ENCODE peak calls at places on chromosomes 2 and 18, in four cellular contexts. T is NT2/D1, K is mesendoderm, Y is endodermal cell. C is an unnamed sample. For H3K4me1, the result is how much of the 10 kb centered on the place peaks cover.

GRCh38 chr2:173553589-173553988 is 198.9 kb downstream of the CDCA7 start:
- DNase-seq in T (no peak), K (no peak), Y (no peak), C (no peak)

GRCh38 chr2:2655451-2655850 is 324.4 kb upstream of the MYT1L start:
- DNase-seq in T (no peak), K (no peak), Y (no peak), C (no peak)

GRCh38 chr2:68426885-68427579 is 40.1 kb downstream of the FBXO48 start:
- DNase-seq in T (no peak), K (no peak), Y (no peak), C (no peak)

GRCh38 chr2:98086491-98087446 is at the start of gene VWA3B:
- DNase-seq in T (peak), K (peak), Y (peak), C (no peak)

GRCh38 chr2:230868947-230869690 is 4.4 kb downstream of the ITM2C start:
- DNase-seq in T (no peak), K (peak), Y (peak), C (no peak)

GRCh38 chr2:43184339-43184895 is 42.0 kb downstream of the ZFP36L2 start:
- DNase-seq in T (no peak), K (no peak), Y (peak), C (no peak)

GRCh38 chr2:157264099-157264498 is 6.6 kb downstream of the GALNT5 start:
- DNase-seq in T (no peak), K (no peak), Y (no peak), C (no peak)

GRCh38 chr2:109612991-109613921 is 510 bp downstream of the SEPTIN10 start:
- DNase-seq in T (no peak), K (peak), Y (peak), C (no peak)

GRCh38 chr18:31610841-31611240 is 19.2 kb downstream of the TTR start:
- DNase-seq in T (peak), K (peak), Y (peak), C (no peak)

GRCh38 chr18:48295586-48296311 is 113.4 kb downstream of the ZBTB7C start:
- DNase-seq in T (peak), K (peak), Y (peak), C (no peak)

GRCh38 chr2:198883604-198884003 is 574.1 kb downstream of the SATB2 start:
- DNase-seq in T (no peak), K (no peak), Y (no peak), C (no peak)

GRCh38 chr2:19802088-19802806 is 99.5 kb downstream of the TTC32 start:
- DNase-seq in T (no peak), K (no peak), Y (no peak), C (no peak)

GRCh38 chr18:68779169-68779568 is 18.7 kb upstream of the CCDC102B start:
- DNase-seq in T (no peak), K (no peak), Y (no peak), C (no peak)

GRCh38 chr18:63143246-63143847 is 176.2 kb downstream of the BCL2 start:
- DNase-seq in T (no peak), K (no peak), Y (no peak), C (no peak)

GRCh38 chr2:98734823-98735260 is 3.9 kb upstream of the MGAT4A start:
- DNase-seq in T (no peak), K (no peak), Y (no peak), C (peak)

GRCh38 chr2:105113616-105114275 is 75.9 kb downstream of the MRPS9 start:
- DNase-seq in T (no peak), K (peak), Y (peak), C (no peak)

GRCh38 chr18:25284861-25285574 is 66.9 kb downstream of the ZNF521 start:
- DNase-seq in T (no peak), K (peak), Y (peak), C (no peak)

GRCh38 chr2:32474391-32474790 is 117.6 kb downstream of the BIRC6 start:
- DNase-seq in T (no peak), K (no peak), Y (no peak), C (no peak)

GRCh38 chr18:32346667-32347066 is 124.0 kb downstream of the GAREM1 start:
- DNase-seq in T (peak), K (peak), Y (no peak), C (no peak)

GRCh38 chr2:6835467-6835866 is 30.2 kb downstream of the CMPK2 start:
- DNase-seq in T (no peak), K (no peak), Y (no peak), C (peak)

GRCh38 chr18:54183390-54183789 is 41.1 kb downstream of the MBD2 start:
- DNase-seq in T (no peak), K (no peak), Y (no peak), C (no peak)

GRCh38 chr2:237465515-237466227 is 21.4 kb upstream of the MLPH start:
- DNase-seq in T (no peak), K (no peak), Y (no peak), C (no peak)

GRCh38 chr2:217625475-217626245 is 377.1 kb downstream of the TNS1 start:
- DNase-seq in T (no peak), K (no peak), Y (no peak), C (no peak)

GRCh38 chr2:18883626-18884456 is 294.5 kb upstream of the NT5C1B start:
- DNase-seq in T (peak), K (peak), Y (peak), C (no peak)

GRCh38 chr2:105761931-105762515 is 17.3 kb downstream of the NCK2 start:
- DNase-seq in T (peak), K (peak), Y (peak), C (no peak)

GRCh38 chr2:128772671-128773070 is 454.0 kb upstream of the HS6ST1 start:
- DNase-seq in T (no peak), K (no peak), Y (no peak), C (peak)

GRCh38 chr2:37011126-37011525 is 44.8 kb upstream of the STRN start:
- DNase-seq in T (no peak), K (peak), Y (no peak), C (no peak)

GRCh38 chr2:165877565-165878550 is 75.7 kb downstream of the TTC21B start:
- DNase-seq in T (no peak), K (no peak), Y (no peak), C (no peak)

GRCh38 chr2:232431705-232432590 is 24.0 kb upstream of the ALPI start:
- DNase-seq in T (no peak), K (no peak), Y (no peak), C (no peak)

GRCh38 chr2:99389371-99389770 is 52.2 kb downstream of the EIF5B start:
- DNase-seq in T (no peak), K (no peak), Y (no peak), C (no peak)

GRCh38 chr2:224145751-224146355 is 106.8 kb upstream of the SERPINE2 start:
- DNase-seq in T (no peak), K (no peak), Y (no peak), C (no peak)

GRCh38 chr2:96088340-96089335 is 27.7 kb downstream of the ADRA2B start:
- DNase-seq in T (no peak), K (no peak), Y (no peak), C (no peak)

GRCh38 chr2:189175869-189176431 is 3.6 kb downstream of the COL5A2 start:
- DNase-seq in T (no peak), K (no peak), Y (no peak), C (no peak)

GRCh38 chr2:99938250-99938649 is 204.1 kb downstream of the AFF3 start:
- DNase-seq in T (no peak), K (no peak), Y (no peak), C (no peak)

GRCh38 chr2:204731996-204732395 is 186.7 kb downstream of the PARD3B start:
- DNase-seq in T (no peak), K (no peak), Y (no peak), C (no peak)

GRCh38 chr2:233461481-233461891 is 105.1 kb downstream of the USP40 start:
- DNase-seq in T (no peak), K (no peak), Y (no peak), C (no peak)

GRCh38 chr18:8811115-8811514 is 105.8 kb downstream of the MTCL1 start:
- DNase-seq in T (no peak), K (no peak), Y (no peak), C (no peak)

GRCh38 chr2:47309952-47310800 is 92.8 kb upstream of the MSH2 start:
- DNase-seq in T (no peak), K (peak), Y (peak), C (no peak)
- H3K4me3 ChIP-seq in T (no peak), K (no peak), Y (no peak), C (no peak)

DNA sequence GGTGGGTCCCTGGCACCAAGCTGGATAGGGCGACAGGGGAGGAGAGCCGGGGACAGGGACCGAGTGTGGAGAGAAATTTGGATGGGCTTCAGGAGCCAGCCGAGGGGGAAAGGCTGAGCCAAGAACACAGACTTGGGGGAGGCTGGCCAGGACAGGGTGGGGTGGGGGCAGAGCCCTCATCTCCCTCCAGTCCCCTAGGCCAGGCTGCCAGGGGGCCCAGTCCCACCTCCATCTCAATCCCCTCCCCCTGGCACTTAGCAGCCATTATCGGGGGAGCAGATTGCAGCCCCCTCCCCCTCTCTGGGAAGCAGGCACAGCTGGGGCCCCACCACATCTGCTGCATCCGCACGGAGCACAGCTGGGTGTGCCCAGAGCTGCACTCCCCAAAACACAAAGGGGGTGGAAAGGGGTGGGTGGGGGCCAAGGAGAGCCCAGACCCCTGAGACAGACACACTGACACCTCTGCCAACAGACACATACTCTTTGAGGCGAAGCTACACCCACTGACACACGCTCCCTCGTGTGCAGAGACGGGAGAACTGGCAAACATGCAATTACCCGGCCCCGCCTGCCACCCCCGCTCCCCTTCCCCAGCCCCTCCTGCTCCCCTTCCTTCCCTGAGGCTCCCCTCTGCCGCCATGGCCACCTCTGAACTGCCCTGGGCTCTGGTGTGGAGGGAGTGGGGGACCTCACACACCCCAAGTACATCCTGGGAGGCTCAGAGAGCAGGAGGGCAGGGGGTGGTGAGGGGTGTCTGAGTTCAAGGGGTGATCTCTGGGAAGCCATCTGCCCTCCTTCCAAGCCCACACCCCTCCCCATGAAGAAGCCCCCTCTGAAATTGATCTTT is 5.1 kb upstream of the ASIC4 start:
- DNase-seq in T (no peak), K (no peak), Y (peak), C (no peak)
- H3K4me1 ChIP-seq in T (under half), K (under half), Y (under half), C (under half)

DNA sequence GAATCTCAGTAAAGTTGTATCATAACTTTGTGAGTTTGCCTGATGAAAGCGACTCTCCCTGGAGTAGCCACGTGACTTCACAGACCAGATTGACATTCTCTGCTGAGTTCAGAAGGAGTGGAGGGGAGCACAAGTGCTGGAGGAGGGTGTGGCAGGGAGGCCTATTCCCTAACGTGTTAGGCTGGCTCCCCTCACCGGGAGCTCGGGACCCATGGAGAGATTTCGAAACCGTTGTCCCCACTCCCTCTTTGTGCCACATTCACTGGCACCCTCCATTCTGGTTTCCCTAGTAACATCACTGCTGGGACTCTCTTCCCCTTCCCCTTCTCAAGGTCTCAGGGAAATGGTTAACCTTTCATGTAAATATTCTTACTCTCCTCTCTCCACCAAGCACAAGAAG is 279.9 kb downstream of the ALPK2 start:
- DNase-seq in T (no peak), K (no peak), Y (no peak), C (no peak)
- H3K9ac ChIP-seq in T (no peak), K (no peak), Y (no peak), C (no peak)

GRCh38 chr2:208361077-208361441 is 45.5 kb upstream of the PTH2R start:
- DNase-seq in T (no peak), K (no peak), Y (no peak), C (no peak)

GRCh38 chr2:208356846-208357574 is 49.6 kb upstream of the PTH2R start:
- DNase-seq in T (no peak), K (peak), Y (no peak), C (no peak)

GRCh38 chr2:208360259-208361076 is 46.1 kb upstream of the PTH2R start:
- DNase-seq in T (no peak), K (no peak), Y (peak), C (no peak)

GRCh38 chr2:208358758-208359631 is 47.6 kb upstream of the PTH2R start:
- DNase-seq in T (no peak), K (peak), Y (no peak), C (no peak)

DNA sequence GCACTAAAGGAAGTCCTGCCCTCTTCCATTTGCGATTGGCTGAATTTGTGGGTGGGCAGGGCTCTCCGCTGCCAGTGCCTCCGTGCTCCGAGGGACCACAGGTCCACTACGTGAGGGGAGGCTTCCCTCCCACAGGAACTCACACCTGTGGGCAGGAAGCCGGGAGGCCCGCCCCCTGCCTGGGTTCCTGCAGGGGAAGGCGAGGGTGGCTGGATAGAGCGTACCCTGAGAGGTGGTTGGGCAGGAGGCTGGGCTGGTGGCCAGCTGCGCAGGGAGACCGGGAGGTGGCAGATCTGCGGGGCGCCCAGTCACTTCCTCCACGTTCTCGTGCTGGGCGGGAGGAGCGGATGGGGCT is 47.0 kb upstream of the PTH2R start:
- DNase-seq in T (no peak), K (peak), Y (peak), C (no peak)
- H3K4me3 ChIP-seq in T (no peak), K (no peak), Y (no peak), C (no peak)

GRCh38 chr2:24329700-24330099 is 30.6 kb downstream of the ITSN2 start:
- DNase-seq in T (no peak), K (no peak), Y (no peak), C (no peak)
- H3K4me1 ChIP-seq in T (under half), K (under half), Y (under half), C (under half)

C was measured in DND-41.